ENCODE peak calls at places on chromosomes 1 and 21, in six cellular contexts. F is germinal center, U is GM12891, L is SW480, Y is NCI-H345, P is NCI-H1417 treated with DMSO at 0.1 percent for 48 hours. C is an unnamed sample.

GRCh38 chr1:222781251-222781650 is 33.6 kb upstream of the DISP1 start:
- DNase-seq in F (no peak), U (no peak), L (no peak), Y (no peak), P (no peak), C (no peak)

GRCh38 chr1:81477704-81478103 is 323.0 kb upstream of the ADGRL2 start:
- DNase-seq in F (no peak), U (no peak), L (no peak), Y (no peak), P (no peak), C (no peak)

GRCh38 chr21:38839683-38840286 is 34.1 kb downstream of the ETS2 start:
- DNase-seq in F (no peak), U (no peak), L (peak), Y (no peak), P (no peak), C (no peak)

GRCh38 chr1:168441745-168442144 is 102.1 kb downstream of the XCL2 start:
- DNase-seq in F (no peak), U (no peak), L (no peak), Y (no peak), P (no peak), C (no peak)

GRCh38 chr1:68819190-68819829 is 322.4 kb upstream of the DEPDC1 start:
- DNase-seq in F (no peak), U (peak), L (peak), Y (no peak), P (no peak), C (peak)

GRCh38 chr21:36422279-36423098 is 37.3 kb downstream of the CHAF1B start:
- DNase-seq in F (peak), U (peak), L (peak), Y (peak), P (no peak), C (peak)

GRCh38 chr1:205746757-205747412 is 3.1 kb downstream of the NUCKS1 start:
- DNase-seq in F (no peak), U (no peak), L (no peak), Y (no peak), P (no peak), C (no peak)

GRCh38 chr1:45979074-45979777 is 153.2 kb downstream of the PIK3R3 start:
- DNase-seq in F (no peak), U (no peak), L (peak), Y (peak), P (peak), C (no peak)

GRCh38 chr1:19124273-19124672 is 85.8 kb downstream of the UBR4 start:
- DNase-seq in F (no peak), U (no peak), L (no peak), Y (no peak), P (no peak), C (peak)

GRCh38 chr1:36342426-36343185 is 19.2 kb upstream of the EVA1B start:
- DNase-seq in F (peak), U (peak), L (peak), Y (no peak), P (no peak), C (peak)

GRCh38 chr1:182431278-182431677 is 18.7 kb upstream of the RGSL1 start:
- DNase-seq in F (no peak), U (no peak), L (no peak), Y (no peak), P (no peak), C (no peak)

GRCh38 chr1:6519935-6520621 is 28.6 kb upstream of the PLEKHG5 start:
- DNase-seq in F (no peak), U (no peak), L (no peak), Y (peak), P (peak), C (no peak)

GRCh38 chr1:206979379-206980043 is 9.3 kb upstream of the FCAMR start:
- DNase-seq in F (no peak), U (no peak), L (peak), Y (no peak), P (no peak), C (peak)

GRCh38 chr1:1858382-1859086 is 32.4 kb downstream of the GNB1 start:
- DNase-seq in F (no peak), U (no peak), L (peak), Y (peak), P (no peak), C (no peak)

GRCh38 chr1:26127235-26128163 is 15.9 kb downstream of the PDIK1L start:
- DNase-seq in F (no peak), U (no peak), L (no peak), Y (no peak), P (no peak), C (no peak)

GRCh38 chr1:171403396-171403795 is 81.9 kb upstream of the PRRC2C start:
- DNase-seq in F (no peak), U (no peak), L (no peak), Y (peak), P (no peak), C (no peak)

GRCh38 chr21:33058468-33059318 is 11.2 kb upstream of the OLIG1 start:
- DNase-seq in F (no peak), U (no peak), L (no peak), Y (no peak), P (no peak), C (no peak)

GRCh38 chr1:167109125-167109524 is 15.2 kb downstream of the STYXL2 start:
- DNase-seq in F (no peak), U (no peak), L (peak), Y (peak), P (no peak), C (no peak)

GRCh38 chr1:147202576-147202975 is 22.6 kb downstream of the FMO5 start:
- DNase-seq in F (no peak), U (no peak), L (no peak), Y (no peak), P (no peak), C (no peak)

GRCh38 chr1:28580706-28581530 is 11.1 kb upstream of the RAB42 start:
- DNase-seq in F (peak), U (no peak), L (peak), Y (peak), P (no peak), C (peak)

GRCh38 chr1:175462618-175463017 is 270.0 kb upstream of the KIAA0040 start:
- DNase-seq in F (no peak), U (no peak), L (no peak), Y (no peak), P (no peak), C (no peak)

GRCh38 chr21:40829308-40829707 is 17.6 kb downstream of the DSCAM start:
- DNase-seq in F (no peak), U (no peak), L (no peak), Y (no peak), P (no peak), C (no peak)

GRCh38 chr1:111471012-111471411 is 2.8 kb upstream of the C1orf162 start:
- DNase-seq in F (peak), U (no peak), L (no peak), Y (no peak), P (no peak), C (no peak)

GRCh38 chr1:58057820-58058219 is 488.7 kb downstream of the OMA1 start:
- DNase-seq in F (no peak), U (no peak), L (no peak), Y (no peak), P (no peak), C (no peak)

GRCh38 chr1:59738152-59738551 is 76.6 kb upstream of the HOOK1 start:
- DNase-seq in F (no peak), U (no peak), L (no peak), Y (peak), P (no peak), C (no peak)

GRCh38 chr1:162772571-162773154 is 17.8 kb upstream of the HSD17B7 start:
- DNase-seq in F (no peak), U (no peak), L (no peak), Y (no peak), P (no peak), C (no peak)

GRCh38 chr1:239368436-239369109 is 17.8 kb upstream of the CHRM3 start:
- DNase-seq in F (no peak), U (no peak), L (peak), Y (no peak), P (no peak), C (no peak)

GRCh38 chr1:226641671-226642231 is 93.2 kb downstream of the STUM start:
- DNase-seq in F (no peak), U (no peak), L (no peak), Y (no peak), P (no peak), C (no peak)

GRCh38 chr1:103461171-103462105 is 64.1 kb upstream of the RNPC3 start:
- DNase-seq in F (peak), U (peak), L (peak), Y (peak), P (peak), C (peak)

GRCh38 chr1:29685387-29685786 is 449.1 kb downstream of the PTPRU start:
- DNase-seq in F (no peak), U (no peak), L (no peak), Y (no peak), P (no peak), C (no peak)

GRCh38 chr1:15676688-15677661 is 7.1 kb upstream of the PLEKHM2 start:
- DNase-seq in F (no peak), U (no peak), L (no peak), Y (no peak), P (no peak), C (no peak)

GRCh38 chr1:29655945-29656866 is 419.9 kb downstream of the PTPRU start:
- DNase-seq in F (no peak), U (no peak), L (no peak), Y (peak), P (no peak), C (no peak)

GRCh38 chr1:60132985-60133673 is 59.6 kb upstream of the C1orf87 start:
- DNase-seq in F (no peak), U (no peak), L (peak), Y (no peak), P (no peak), C (no peak)

GRCh38 chr1:147771216-147772125 is 11.1 kb upstream of the GJA5 start:
- DNase-seq in F (no peak), U (no peak), L (peak), Y (no peak), P (no peak), C (no peak)

GRCh38 chr1:37056201-37056764 is 22.0 kb upstream of the GRIK3 start:
- DNase-seq in F (no peak), U (no peak), L (no peak), Y (peak), P (peak), C (no peak)

GRCh38 chr1:201766117-201766863 is 62.7 kb upstream of the IPO9 start:
- DNase-seq in F (no peak), U (no peak), L (peak), Y (no peak), P (no peak), C (no peak)